ENCODE peak calls at places on chromosomes 3 and 15, in five cellular contexts. R, E, I, N and F are unnamed samples.

GRCh38 chr15:41337047-41337446 is 4.4 kb downstream of the NUSAP1 start:
- DNase-seq in R (no peak), E (no peak), I (no peak), N (no peak), F (no peak)

GRCh38 chr15:58403581-58403980 is 28.2 kb upstream of the LIPC start:
- DNase-seq in R (no peak), E (no peak), I (no peak), N (no peak), F (no peak)

GRCh38 chr15:55221090-55222011 is 24.6 kb upstream of the RSL24D1 start:
- DNase-seq in R (peak), E (peak), I (peak), N (peak), F (peak)

GRCh38 chr15:63340878-63341277 is 40.8 kb downstream of the CA12 start:
- DNase-seq in R (no peak), E (no peak), I (no peak), N (no peak), F (no peak)

GRCh38 chr3:171487382-171487781 is 27.2 kb upstream of the TNIK start:
- DNase-seq in R (no peak), E (no peak), I (no peak), N (no peak), F (no peak)

GRCh38 chr3:41247590-41247989 is 48.3 kb downstream of the CTNNB1 start:
- DNase-seq in R (no peak), E (no peak), I (no peak), N (peak), F (no peak)

GRCh38 chr3:10396931-10397330 is 76.0 kb upstream of the SEC13 start:
- DNase-seq in R (no peak), E (no peak), I (no peak), N (no peak), F (peak)

GRCh38 chr3:134078169-134078821 is 48.6 kb upstream of the SLCO2A1 start:
- DNase-seq in R (no peak), E (peak), I (no peak), N (no peak), F (no peak)

GRCh38 chr15:72923304-72923703 is 129.0 kb upstream of the NEO1 start:
- DNase-seq in R (no peak), E (no peak), I (peak), N (no peak), F (no peak)

GRCh38 chr3:48122504-48122903 is 65.7 kb downstream of the CDC25A start:
- DNase-seq in R (no peak), E (no peak), I (peak), N (no peak), F (no peak)

GRCh38 chr3:13549513-13550256 is 760 bp downstream of the FBLN2 start:
- DNase-seq in R (no peak), E (peak), I (no peak), N (no peak), F (no peak)

GRCh38 chr3:13550791-13551360 is 2.0 kb downstream of the FBLN2 start:
- DNase-seq in R (peak), E (no peak), I (no peak), N (no peak), F (no peak)

GRCh38 chr3:13550257-13550693 is 1.4 kb downstream of the FBLN2 start:
- DNase-seq in R (no peak), E (no peak), I (no peak), N (no peak), F (no peak)

GRCh38 chr3:13547591-13548371 is 1.1 kb upstream of the FBLN2 start:
- DNase-seq in R (no peak), E (no peak), I (peak), N (no peak), F (no peak)

DNA sequence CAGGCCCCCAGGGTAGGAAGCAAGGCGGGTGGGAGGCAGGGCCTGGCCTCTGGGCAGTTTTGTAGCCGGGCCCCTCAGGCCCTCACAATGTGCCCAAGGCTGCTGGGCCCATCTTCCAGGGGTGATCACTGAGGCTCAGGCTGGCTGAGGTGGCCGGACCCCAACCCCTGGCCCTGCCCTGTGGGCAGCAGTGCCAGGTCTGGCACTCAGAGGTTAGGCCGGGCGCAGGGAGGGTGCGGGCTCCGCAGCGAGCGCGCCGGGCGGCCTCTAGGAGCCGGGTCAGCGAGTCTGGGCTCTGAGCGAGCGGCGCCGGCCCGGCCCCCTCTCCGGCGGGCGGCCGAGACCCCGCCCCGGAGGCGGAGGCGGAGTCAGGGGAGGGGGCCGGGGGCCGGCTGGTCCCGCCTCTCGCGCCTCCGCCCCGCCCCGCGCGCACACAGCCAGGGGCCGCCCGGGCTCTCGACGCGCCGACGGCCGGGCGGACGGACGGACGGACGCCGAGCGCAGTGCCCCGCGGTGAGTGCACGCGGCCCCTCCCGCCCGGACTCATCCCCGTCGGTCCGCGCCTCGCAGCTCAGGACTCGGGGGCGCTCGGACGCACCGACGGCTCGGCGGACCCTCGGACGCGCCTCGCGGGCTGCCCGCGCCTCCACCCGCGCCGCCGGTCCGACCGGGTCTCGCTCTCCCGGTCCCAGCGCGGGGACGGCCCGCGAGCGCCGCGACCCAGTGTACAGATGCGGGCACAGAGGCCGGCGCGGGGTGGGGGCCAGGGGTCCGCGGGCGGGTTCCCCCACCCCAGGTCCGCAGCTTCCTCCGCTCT is at the start of gene FBLN2:
- DNase-seq in R (no peak), E (peak), I (peak), N (no peak), F (no peak)
- TF ChIP-seq EZH2 in R (peak), E (no peak), I (no peak), N (peak), F (no peak)

GRCh38 chr3:122030381-122031122 is 8.5 kb upstream of the ILDR1 start:
- DNase-seq in R (no peak), E (peak), I (no peak), N (peak), F (peak)

GRCh38 chr3:122025296-122025695 is 3.2 kb upstream of the ILDR1 start:
- DNase-seq in R (no peak), E (no peak), I (no peak), N (no peak), F (peak)

GRCh38 chr3:122033018-122033417 is 11.0 kb upstream of the ILDR1 start:
- DNase-seq in R (no peak), E (no peak), I (no peak), N (peak), F (no peak)

GRCh38 chr3:122031123-122031468 is 9.0 kb upstream of the ILDR1 start:
- DNase-seq in R (no peak), E (no peak), I (no peak), N (no peak), F (no peak)
- H2AFZ ChIP-seq in R (no peak), E (peak), I (peak), N (no peak), F (peak)

GRCh38 chr3:147410518-147411234 is 1.5 kb downstream of the ZIC1 start:
- DNase-seq in R (no peak), E (peak), I (peak), N (peak), F (no peak)
- TF ChIP-seq EZH2 in R (peak), E (no peak), I (peak), N (peak), F (no peak)

DNA sequence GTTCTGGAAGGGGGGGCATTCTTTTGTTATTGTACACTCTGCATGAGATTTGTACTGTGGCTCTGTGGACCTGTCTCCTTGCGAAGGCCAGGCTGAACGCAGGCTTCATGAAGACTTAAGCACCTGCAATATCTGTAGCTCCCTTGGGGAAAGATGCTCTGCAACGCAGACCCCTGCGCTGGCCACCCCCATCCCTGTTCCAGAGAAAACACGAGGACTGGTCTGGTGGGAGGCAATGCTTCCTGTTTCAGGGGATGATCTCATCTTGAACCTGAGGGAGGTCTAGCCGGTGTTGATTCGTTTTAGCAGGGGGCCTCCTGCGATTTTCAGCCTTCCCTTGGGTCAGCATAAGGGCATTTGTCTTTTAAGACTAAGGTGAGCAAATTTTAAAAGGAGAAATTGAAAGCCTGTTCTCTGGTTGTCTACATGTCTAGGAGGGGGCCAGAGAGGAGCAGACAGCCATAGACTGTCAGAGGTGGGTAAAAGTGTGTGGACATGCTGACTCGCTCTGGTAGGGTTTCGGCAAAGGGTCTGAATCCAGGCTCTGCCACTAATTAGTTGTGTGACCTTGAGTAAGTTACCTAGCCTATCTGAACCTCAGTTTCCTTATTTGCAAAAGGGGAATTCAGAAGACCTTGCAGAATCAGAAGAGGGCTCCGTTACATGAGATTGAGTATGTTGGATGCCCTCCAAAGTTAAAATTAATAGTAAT is 80.9 kb upstream of the RASGRF1 start:
- DNase-seq in R (no peak), E (no peak), I (no peak), N (no peak), F (no peak)
- H2AFZ ChIP-seq in R (no peak), E (no peak), I (peak), N (no peak), F (no peak)

DNA sequence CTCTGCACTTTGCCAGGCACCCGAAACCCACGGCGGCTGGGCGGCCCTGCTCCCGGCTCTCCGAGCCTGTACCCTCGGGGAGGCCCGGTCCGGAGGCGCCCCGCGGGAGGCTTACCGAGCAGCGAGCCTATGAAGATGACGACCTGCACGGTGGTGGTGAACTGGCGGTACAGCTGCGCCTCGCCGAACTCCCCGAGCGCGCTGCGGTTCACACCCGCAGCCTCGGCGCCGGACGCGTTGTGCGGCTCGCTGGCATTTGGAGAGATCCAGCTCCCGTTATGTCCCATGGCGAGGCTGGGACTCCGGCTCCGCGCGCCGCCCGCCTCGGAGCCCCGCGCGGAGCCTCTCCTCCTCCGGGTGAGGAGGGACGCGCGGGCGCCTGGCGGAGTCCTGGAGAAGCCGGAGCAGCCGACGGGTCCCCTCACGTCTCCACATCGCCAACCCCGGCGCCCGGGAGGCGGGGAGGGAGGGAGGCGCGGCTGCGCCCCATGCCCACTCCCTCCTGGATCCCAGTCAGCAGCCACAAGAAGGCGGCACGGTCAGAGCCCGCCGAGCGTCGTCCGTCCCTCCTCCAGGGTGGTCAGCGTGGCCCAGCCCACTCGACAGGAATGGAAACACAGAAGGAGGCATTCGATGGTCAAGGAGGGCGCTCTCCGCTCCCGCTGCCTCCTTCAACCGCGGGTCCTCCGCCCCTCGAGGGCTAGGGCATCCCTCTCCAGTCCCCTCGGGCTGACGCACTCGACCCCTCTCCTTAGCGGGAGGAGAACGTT is at the start of gene GPR176:
- DNase-seq in R (peak), E (peak), I (peak), N (peak), F (no peak)
- TF ChIP-seq EZH2 in R (no peak), E (no peak), I (no peak), N (no peak), F (no peak)

DNA sequence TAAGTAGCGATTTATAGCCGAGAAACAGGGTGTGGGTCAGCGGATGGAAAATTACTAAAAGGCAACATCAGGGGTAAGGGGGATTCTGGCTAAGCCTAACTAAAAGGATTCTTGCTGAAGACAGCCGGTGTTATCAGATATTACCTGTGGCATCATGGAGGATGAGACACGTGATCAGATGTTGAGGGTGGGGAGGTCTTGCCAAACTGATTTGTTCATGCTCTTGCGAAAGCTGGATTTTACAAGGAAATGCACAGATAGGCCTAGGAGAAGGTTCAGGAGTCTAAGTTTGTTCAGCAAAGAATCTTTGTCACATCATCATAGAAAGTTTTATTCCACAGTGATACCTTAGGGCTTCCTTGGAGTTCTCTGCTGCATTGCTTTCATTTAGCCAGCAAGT is 396.8 kb upstream of the TBL1XR1 start:
- DNase-seq in R (no peak), E (no peak), I (no peak), N (no peak), F (no peak)
- H2AFZ ChIP-seq in R (no peak), E (no peak), I (peak), N (no peak), F (no peak)

DNA sequence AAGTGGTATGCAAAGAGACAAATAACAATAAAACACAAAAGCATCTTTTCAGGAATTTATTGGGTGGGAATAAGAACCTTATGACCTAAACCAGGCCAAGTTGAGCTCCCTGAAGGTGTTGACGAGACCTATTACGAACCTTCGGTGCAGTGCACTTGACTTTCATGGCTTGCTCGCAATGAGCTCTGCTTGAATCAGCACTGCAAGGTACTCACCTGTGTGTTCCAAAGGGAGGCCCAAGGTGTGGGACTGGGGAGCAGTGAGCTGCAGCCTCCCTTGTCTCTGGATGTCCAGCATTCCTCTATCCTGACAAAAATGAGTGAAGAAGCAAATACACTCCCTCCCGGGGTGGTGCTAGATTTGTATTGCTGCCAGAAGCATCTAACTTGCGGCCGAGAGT is at the start of gene MDFIC2:
- DNase-seq in R (no peak), E (no peak), I (peak), N (no peak), F (no peak)
- TF ChIP-seq EZH2 in R (no peak), E (no peak), I (no peak), N (no peak), F (no peak)

DNA sequence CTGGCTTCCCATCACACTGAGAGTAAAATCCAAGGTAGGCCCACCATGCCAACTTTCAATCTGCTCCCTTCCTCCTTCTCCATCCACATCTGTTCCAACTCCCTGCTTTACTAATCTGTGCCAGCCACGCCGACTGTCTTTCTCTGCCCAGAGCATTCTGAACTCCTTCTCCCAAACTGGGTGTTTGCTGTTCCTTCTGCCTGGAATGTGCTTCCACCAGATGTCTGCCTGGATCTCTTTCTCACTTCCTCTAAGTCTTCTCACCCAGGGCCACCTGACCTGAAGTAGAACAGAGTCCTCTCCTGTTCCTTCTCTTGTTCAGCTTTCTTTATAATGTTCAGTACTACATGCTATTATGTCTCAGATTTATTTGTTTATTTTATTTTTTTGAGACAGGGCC is 5.5 kb upstream of the ARL8B start:
- DNase-seq in R (no peak), E (no peak), I (no peak), N (no peak), F (no peak)
- H2AFZ ChIP-seq in R (no peak), E (peak), I (no peak), N (peak), F (no peak)

GRCh38 chr15:79832358-79832757 is 64.5 kb downstream of the MTHFS start:
- DNase-seq in R (no peak), E (no peak), I (no peak), N (no peak), F (no peak)

GRCh38 chr15:79829950-79830349 is 66.9 kb downstream of the MTHFS start:
- DNase-seq in R (no peak), E (no peak), I (no peak), N (no peak), F (no peak)

GRCh38 chr15:79828447-79828846 is 68.4 kb downstream of the MTHFS start:
- DNase-seq in R (no peak), E (no peak), I (no peak), N (no peak), F (no peak)

GRCh38 chr15:79834496-79834895 is 62.3 kb downstream of the MTHFS start:
- DNase-seq in R (no peak), E (no peak), I (no peak), N (no peak), F (no peak)

DNA sequence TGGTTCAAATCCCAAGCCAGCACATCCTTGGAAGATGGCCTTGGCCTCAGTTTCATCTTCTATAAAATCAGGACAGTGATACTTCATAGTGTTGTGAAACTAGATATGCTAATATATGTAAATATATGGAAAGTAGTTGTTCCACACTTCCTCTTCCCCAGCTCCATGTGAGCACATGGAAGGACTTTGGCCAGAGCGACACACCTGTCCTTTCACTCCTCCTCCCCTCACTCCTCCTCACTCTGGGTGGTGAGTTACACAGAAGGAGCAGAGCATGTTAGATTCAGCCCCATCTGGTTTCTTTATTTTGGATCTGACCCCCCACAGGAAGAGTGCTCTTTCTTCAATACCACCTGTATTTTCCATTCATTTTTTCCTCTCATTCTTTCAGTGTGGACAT is 65.2 kb downstream of the MTHFS start:
- DNase-seq in R (no peak), E (no peak), I (no peak), N (no peak), F (no peak)
- TF ChIP-seq EZH2 in R (no peak), E (no peak), I (no peak), N (no peak), F (no peak)